ENCODE peak calls at places on chromosomes 16 and 17, in four cellular contexts. N, R, S and C are unnamed samples.

GRCh38 chr17:29760279-29760721 is 137.6 kb upstream of the CORO6 start:
- DNase-seq in N (no peak), S (no peak), R (peak), C (peak)

GRCh38 chr17:80955078-80955477 is 36.6 kb upstream of the CHMP6 start:
- DNase-seq in N (no peak), R (no peak), S (no peak), C (no peak)

GRCh38 chr17:79563237-79564013 is 47.4 kb downstream of the RBFOX3 start:
- DNase-seq in S (no peak), N (peak), R (no peak), C (no peak)

GRCh38 chr16:78842950-78843349 is 743.5 kb downstream of the WWOX start:
- DNase-seq in N (no peak), R (no peak), S (no peak), C (no peak)

GRCh38 chr17:38415250-38416194 is 12.7 kb upstream of the ARHGAP23 start:
- DNase-seq in R (peak), N (peak), S (no peak), C (peak)

GRCh38 chr17:6249747-6250146 is 179.6 kb downstream of the WSCD1 start:
- DNase-seq in N (no peak), S (no peak), R (no peak), C (no peak)

GRCh38 chr16:2686912-2687507 is 4.7 kb downstream of the KCTD5 start:
- DNase-seq in R (peak), N (no peak), S (no peak), C (no peak)

GRCh38 chr17:2805961-2806360 is 9.7 kb downstream of the RAP1GAP2 start:
- DNase-seq in N (no peak), S (no peak), R (no peak), C (no peak)

GRCh38 chr16:53912155-53912554 is 208.2 kb downstream of the FTO start:
- DNase-seq in S (no peak), N (no peak), R (peak), C (no peak)

GRCh38 chr17:69474171-69474831 is 59.8 kb downstream of the MAP2K6 start:
- DNase-seq in N (no peak), R (no peak), S (no peak), C (no peak)

GRCh38 chr16:17942067-17942466 is 394.5 kb downstream of the NPIPA8 start:
- DNase-seq in R (no peak), S (no peak), N (no peak), C (no peak)

GRCh38 chr16:10987361-10988163 is 43.2 kb downstream of the CLEC16A start:
- DNase-seq in S (no peak), R (no peak), N (no peak), C (no peak)

GRCh38 chr16:10988879-10989278 is 44.5 kb downstream of the CLEC16A start:
- DNase-seq in S (no peak), R (no peak), N (no peak), C (no peak)

GRCh38 chr16:10990378-10990777 is 46.0 kb downstream of the CLEC16A start:
- DNase-seq in S (no peak), R (no peak), N (no peak), C (no peak)

GRCh38 chr16:10989494-10989893 is 45.1 kb downstream of the CLEC16A start:
- DNase-seq in R (no peak), S (no peak), N (no peak), C (no peak)

GRCh38 chr16:10988164-10988803 is 43.9 kb downstream of the CLEC16A start:
- DNase-seq in S (no peak), N (no peak), R (no peak), C (no peak)
- TF ChIP-seq JUND in S (no peak), N (no peak), R (no peak), C (no peak)

GRCh38 chr16:15827299-15827698 is 29.5 kb downstream of the MYH11 start:
- DNase-seq in S (no peak), R (no peak), N (no peak), C (no peak)

GRCh38 chr16:15832241-15832640 is 24.6 kb downstream of the MYH11 start:
- DNase-seq in R (no peak), N (no peak), S (no peak), C (no peak)

GRCh38 chr16:15830832-15831451 is 25.9 kb downstream of the MYH11 start:
- DNase-seq in N (no peak), S (no peak), R (no peak), C (no peak)

GRCh38 chr16:15827709-15828343 is 29.0 kb downstream of the MYH11 start:
- DNase-seq in S (no peak), N (no peak), R (no peak), C (no peak)

GRCh38 chr16:15829460-15829859 is 27.4 kb downstream of the MYH11 start:
- DNase-seq in R (no peak), S (no peak), N (no peak), C (no peak)
- TF ChIP-seq JUND in R (no peak), S (no peak), N (no peak), C (no peak)

DNA sequence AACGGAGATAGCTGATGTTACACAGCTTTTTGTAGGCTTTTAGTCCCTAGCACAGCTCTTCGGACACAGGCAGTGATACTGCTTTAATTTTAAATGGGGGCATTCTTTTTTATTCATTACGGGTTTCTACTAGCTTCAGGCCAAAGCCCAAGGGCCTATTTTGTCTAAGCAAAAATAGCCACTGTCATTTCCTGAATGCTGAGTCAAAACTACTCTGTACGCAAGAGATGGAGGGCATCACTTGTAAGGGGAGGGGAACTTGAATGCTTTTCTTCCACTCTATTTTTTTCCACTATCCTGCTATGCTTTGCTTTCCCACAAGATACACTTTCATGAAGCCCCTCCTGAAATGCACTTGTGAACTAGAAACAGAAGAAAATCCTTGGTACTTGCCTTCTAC is 360.7 kb downstream of the PMP22 start:
- DNase-seq in R (no peak), S (no peak), N (no peak), C (no peak)
- TF ChIP-seq JUND in R (no peak), S (no peak), N (no peak), C (no peak)

GRCh38 chr17:50844117-50844700 is 8.8 kb downstream of the WFIKKN2 start:
- DNase-seq in N (no peak), S (no peak), R (no peak), C (peak)
- TF ChIP-seq JUND in N (no peak), S (no peak), R (no peak), C (no peak)

DNA sequence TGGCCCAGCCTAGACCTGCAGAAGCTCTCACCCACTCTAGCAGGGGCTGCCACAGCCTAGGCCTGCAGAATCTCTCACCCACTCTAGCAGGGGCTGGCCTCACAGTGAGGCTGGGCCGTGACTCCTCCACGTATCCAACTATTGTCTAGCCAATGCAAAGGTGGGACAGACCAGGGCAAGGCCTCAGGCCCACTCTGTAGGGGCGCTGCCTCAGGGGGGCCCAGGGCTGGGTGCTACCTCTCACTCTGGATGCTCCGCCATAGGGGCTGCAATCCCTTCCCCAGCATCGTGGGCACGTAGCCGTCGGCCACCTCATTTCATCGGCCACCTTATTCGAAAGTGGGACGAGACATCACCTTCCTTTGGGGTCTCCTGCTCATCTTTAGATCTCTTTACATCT is 51.7 kb downstream of the RPH3AL start:
- DNase-seq in N (no peak), R (no peak), S (no peak), C (no peak)
- TF ChIP-seq JUND in N (no peak), R (no peak), S (no peak), C (no peak)

DNA sequence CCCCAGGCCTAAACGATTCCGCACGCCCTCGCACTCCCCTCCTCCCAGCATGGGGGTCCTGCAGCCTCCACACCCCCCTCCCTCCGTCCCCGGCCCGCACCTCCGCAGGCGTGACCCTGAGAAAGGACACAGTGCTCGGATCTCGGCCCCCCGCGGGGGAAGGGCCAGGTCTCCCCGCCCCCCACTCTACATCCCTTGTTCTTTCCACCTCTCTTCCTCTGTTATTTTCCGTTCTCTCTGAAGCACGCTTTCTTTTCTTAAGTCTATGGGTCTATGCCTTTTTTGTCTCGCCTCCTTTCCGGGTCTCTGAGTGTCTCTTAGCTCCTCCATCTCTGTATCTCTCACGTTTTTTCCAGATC is 2.0 kb upstream of the HES7 start:
- DNase-seq in R (no peak), S (no peak), N (no peak), C (no peak)
- TF ChIP-seq JUND in R (no peak), S (no peak), N (no peak), C (no peak)

DNA sequence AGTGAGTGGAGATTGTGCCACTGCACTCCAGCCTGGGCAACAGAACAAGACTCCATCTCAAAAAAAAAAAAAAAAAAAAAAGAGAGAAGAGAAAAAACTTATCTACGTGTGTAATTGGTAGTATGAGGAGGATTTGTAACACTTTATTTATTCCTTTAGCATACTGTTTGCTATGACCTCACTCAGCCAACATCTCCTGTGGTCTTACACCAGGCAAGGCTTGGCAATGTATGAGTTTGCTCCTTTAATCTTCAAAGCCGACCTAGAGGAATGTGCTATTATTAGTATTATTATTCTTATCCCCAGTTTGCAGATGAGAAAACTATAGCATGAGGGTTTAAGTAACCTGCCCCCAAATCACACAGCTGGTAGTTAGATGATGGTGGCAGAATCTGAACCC is 35.8 kb upstream of the HAPSTR1 start:
- DNase-seq in N (no peak), S (no peak), R (no peak), C (no peak)
- TF ChIP-seq JUND in N (no peak), S (no peak), R (no peak), C (no peak)

GRCh38 chr16:55113195-55113594 is 182.5 kb downstream of the IRX5 start:
- DNase-seq in N (no peak), R (no peak), S (no peak), C (no peak)
- TF ChIP-seq JUND in N (no peak), R (no peak), S (no peak), C (no peak)

GRCh38 chr17:14755002-14755401 is 454.1 kb downstream of the HS3ST3B1 start:
- DNase-seq in R (no peak), N (no peak), S (no peak), C (no peak)
- TF ChIP-seq JUND in R (no peak), N (no peak), S (no peak), C (no peak)